ENCODE peak calls at places on chromosomes 11 and 22, in five cellular contexts. U, C, M, Z and G are unnamed samples.

GRCh38 chr11:61752117-61752924 is at the start of gene MYRF:
- DNase-seq in U (no peak), C (no peak), M (no peak), Z (peak), G (peak)

GRCh38 chr11:65584723-65585171 is 8.9 kb downstream of the EHBP1L1 start:
- DNase-seq in U (no peak), C (no peak), M (no peak), Z (peak), G (peak)

GRCh38 chr11:119120639-119121007 is 757 bp upstream of the HINFP start:
- DNase-seq in U (no peak), C (no peak), M (no peak), Z (no peak), G (peak)

GRCh38 chr11:27910186-27910941 is 197.6 kb downstream of the KIF18A start:
- DNase-seq in U (no peak), C (peak), M (no peak), Z (no peak), G (no peak)

GRCh38 chr11:6362868-6363678 is 27.2 kb upstream of the SMPD1 start:
- DNase-seq in U (peak), C (peak), M (peak), Z (peak), G (peak)

GRCh38 chr11:47915407-47916137 is 64.8 kb upstream of the PTPRJ start:
- DNase-seq in U (no peak), C (no peak), M (no peak), Z (no peak), G (peak)

GRCh38 chr22:42901790-42902508 is 44.9 kb upstream of the ARFGAP3 start:
- DNase-seq in U (no peak), C (no peak), M (no peak), Z (peak), G (no peak)

GRCh38 chr22:44827666-44828065 is 75.3 kb downstream of the ARHGAP8 start:
- DNase-seq in U (no peak), C (no peak), M (no peak), Z (no peak), G (no peak)

GRCh38 chr11:124970925-124971324 is 16.9 kb downstream of the CCDC15 start:
- DNase-seq in U (no peak), C (peak), M (peak), Z (peak), G (peak)

GRCh38 chr11:17760102-17761029 is 25.8 kb downstream of the KCNC1 start:
- DNase-seq in U (peak), C (peak), M (peak), Z (peak), G (peak)

GRCh38 chr11:73760066-73760679 is 701 bp downstream of the RAB6A start:
- DNase-seq in U (no peak), C (peak), M (no peak), Z (peak), G (peak)

GRCh38 chr11:128814856-128815705 is 52.0 kb downstream of the KCNJ1 start:
- DNase-seq in U (no peak), C (no peak), M (no peak), Z (peak), G (peak)
- TF ChIP-seq REST in U (no peak), C (no peak), M (no peak), Z (no peak), G (no peak)

GRCh38 chr22:36561291-36561811 is 32.4 kb upstream of the EIF3D start:
- DNase-seq in U (no peak), C (no peak), M (no peak), Z (peak), G (no peak)

GRCh38 chr22:36563001-36563400 is 34.0 kb upstream of the EIF3D start:
- DNase-seq in U (no peak), C (no peak), M (no peak), Z (no peak), G (no peak)

GRCh38 chr22:36562261-36562835 is 33.4 kb upstream of the EIF3D start:
- DNase-seq in U (no peak), C (peak), M (no peak), Z (no peak), G (no peak)

GRCh38 chr22:36563444-36563843 is 34.5 kb upstream of the EIF3D start:
- DNase-seq in U (no peak), C (no peak), M (no peak), Z (no peak), G (no peak)

DNA sequence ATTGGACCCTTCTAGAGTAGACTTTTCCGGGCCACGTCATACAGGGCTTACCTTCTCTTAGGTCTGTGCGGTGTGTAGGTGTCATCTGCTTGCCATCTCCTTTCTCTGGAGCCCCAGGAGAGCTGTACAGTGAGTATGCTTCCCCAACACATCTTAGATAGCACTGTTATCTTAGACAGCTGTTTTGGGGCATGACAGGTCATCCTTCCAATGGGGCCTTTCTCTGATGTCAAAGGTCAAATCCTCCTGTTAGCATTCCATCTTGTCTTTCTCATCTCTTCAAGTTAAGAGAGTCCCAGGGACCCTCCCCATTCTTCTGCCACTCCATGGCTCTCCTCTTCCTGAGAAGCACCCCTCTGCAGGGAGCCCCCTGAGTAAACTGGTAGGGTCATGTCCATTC is 31.0 kb upstream of the EIF3D start:
- DNase-seq in U (no peak), C (no peak), M (no peak), Z (no peak), G (no peak)
- TF ChIP-seq CTCF in U (no peak), C (no peak), M (no peak), Z (no peak), G (no peak)

GRCh38 chr11:57493507-57494503 is 21.7 kb downstream of the SLC43A1 start:
- DNase-seq in U (no peak), C (peak), M (peak), Z (peak), G (peak)
- TF ChIP-seq REST in U (no peak), C (no peak), M (no peak), Z (no peak), G (no peak)

GRCh38 chr11:103053997-103054396 is 38.0 kb downstream of the DCUN1D5 start:
- DNase-seq in U (no peak), C (no peak), M (no peak), Z (no peak), G (no peak)

GRCh38 chr11:103051986-103052385 is 40.0 kb downstream of the DCUN1D5 start:
- DNase-seq in U (no peak), C (no peak), M (no peak), Z (no peak), G (no peak)

GRCh38 chr11:103051158-103051801 is 40.7 kb downstream of the DCUN1D5 start:
- DNase-seq in U (no peak), C (no peak), M (no peak), Z (no peak), G (no peak)

DNA sequence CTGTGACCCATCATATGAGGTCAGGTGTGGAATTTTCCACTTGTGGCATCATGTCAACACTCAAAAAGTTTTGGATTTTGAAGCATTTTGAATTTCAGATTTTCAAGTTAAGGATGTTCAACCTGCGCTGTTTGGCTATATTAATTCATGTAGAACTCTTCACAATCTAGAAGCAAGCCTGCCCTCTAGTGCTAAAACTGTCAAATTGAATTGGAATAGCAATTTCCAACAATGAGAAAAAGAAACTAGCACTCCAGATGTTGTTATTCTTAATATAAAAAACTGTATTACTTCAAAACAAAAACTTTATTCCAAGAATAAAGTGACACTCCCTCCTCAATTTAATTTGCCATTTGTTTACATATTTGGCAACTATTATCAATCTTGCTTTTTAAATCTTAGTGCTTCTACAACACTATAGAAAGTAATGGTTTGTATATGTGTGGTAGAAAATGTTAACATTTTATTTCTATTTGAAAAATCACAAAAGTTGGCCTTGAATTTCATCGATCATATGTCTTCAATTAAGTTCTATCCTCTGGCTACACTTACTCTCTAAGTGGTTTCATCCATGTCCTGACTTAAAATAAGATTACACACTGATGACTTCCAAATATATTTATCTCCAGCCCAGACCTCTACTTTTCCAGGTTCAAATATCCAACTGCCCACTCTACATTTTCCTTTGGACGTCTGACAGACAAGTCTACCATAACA is 36.6 kb downstream of the DCUN1D5 start:
- DNase-seq in U (peak), C (peak), M (peak), Z (peak), G (peak)
- TF ChIP-seq CTCF in U (peak), C (peak), M (peak), Z (peak), G (peak)

GRCh38 chr11:64304316-64305072 is 830 bp upstream of the ESRRA start:
- DNase-seq in U (peak), C (peak), M (peak), Z (peak), G (peak)

GRCh38 chr11:64305075-64305690 is at the start of gene ESRRA:
- DNase-seq in U (peak), C (peak), M (peak), Z (peak), G (peak)

GRCh38 chr11:64305691-64306562 is 603 bp downstream of the ESRRA start:
- DNase-seq in U (no peak), C (peak), M (peak), Z (peak), G (peak)

GRCh38 chr11:64306563-64306875 is 1.2 kb downstream of the ESRRA start:
- DNase-seq in U (no peak), C (no peak), M (no peak), Z (no peak), G (no peak)

GRCh38 chr11:64306876-64307622 is 1.7 kb downstream of the ESRRA start:
- DNase-seq in U (no peak), C (peak), M (no peak), Z (no peak), G (no peak)
- TF ChIP-seq REST in U (no peak), C (no peak), M (no peak), Z (no peak), G (no peak)

DNA sequence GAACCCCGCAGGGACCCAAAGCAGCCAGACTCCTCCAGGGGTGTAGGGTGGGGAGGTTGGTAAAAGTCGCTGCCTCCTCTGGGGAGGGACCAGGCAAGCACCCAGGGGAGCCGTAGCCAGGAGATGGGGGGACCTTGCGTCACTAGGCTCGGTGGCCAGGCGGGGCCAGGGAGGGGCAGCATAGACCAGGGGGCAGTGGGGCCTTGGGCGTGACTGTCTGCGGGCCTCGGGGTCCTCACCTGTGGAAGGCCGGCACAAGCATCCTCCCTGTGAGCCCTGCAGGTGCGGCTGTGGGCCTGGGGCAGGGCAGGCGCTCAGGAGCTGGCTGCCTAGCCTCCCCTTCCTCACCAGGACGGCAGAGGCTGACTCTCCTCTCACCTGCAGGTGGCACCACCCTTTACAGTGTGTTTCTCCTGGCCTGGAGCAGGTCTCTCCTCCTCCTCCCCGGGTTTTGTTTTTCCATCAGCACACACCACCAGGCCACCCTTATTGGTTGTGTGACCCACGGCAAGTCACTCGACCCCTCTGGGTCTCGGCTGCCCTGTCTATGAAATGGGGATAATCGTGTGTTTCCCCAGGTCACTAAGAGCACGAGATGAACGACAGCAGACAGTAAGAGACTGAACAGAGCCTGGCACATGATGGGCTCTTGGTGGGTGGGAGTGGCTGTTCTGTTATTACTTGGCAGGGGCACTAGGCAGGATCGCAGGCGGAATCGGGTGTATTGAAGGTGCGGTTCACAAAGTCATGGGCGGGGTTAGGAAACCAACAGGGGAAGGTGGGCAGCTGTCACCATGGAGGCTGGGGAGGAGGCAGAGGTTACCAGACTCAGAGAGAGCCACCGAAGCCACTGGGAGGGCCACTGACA is 52.7 kb downstream of the FLRT1 start:
- DNase-seq in U (no peak), C (peak), M (peak), Z (peak), G (no peak)
- TF ChIP-seq CTCF in U (peak), C (peak), M (peak), Z (peak), G (peak)

GRCh38 chr11:87358461-87358860 is 320.7 kb downstream of the TMEM135 start:
- DNase-seq in U (no peak), C (no peak), M (no peak), Z (no peak), G (no peak)
- TF ChIP-seq REST in U (no peak), C (no peak), M (no peak), Z (no peak), G (no peak)

GRCh38 chr11:75132080-75132479 is 18.8 kb upstream of the SLCO2B1 start:
- DNase-seq in U (no peak), C (no peak), M (no peak), Z (no peak), G (no peak)

GRCh38 chr11:75126564-75126963 is 24.3 kb upstream of the SLCO2B1 start:
- DNase-seq in U (no peak), C (no peak), M (no peak), Z (no peak), G (no peak)
- TF ChIP-seq CTCF in U (no peak), C (no peak), M (no peak), Z (no peak), G (no peak)